ENCODE peak calls at places on chromosomes 5 and 9, in eight cellular contexts. H is germinal center, S is AML-193, E is ELR, X is fibroblast of lung, N is NCI-H446, C is fibroblast of pulmonary artery, K is fibroblast of the conjunctiva. O is an unnamed sample.

GRCh38 chr5:123132330-123132729 is 43.3 kb downstream of the PRDM6 start:
- DNase-seq in K (no peak), X (no peak), C (peak), N (no peak), H (no peak), E (no peak), S (peak), O (no peak)

GRCh38 chr5:178326054-178326715 is 93.6 kb upstream of the PHYKPL start:
- DNase-seq in H (no peak), N (no peak), K (no peak), E (no peak), C (no peak), X (no peak), S (no peak), O (no peak)

GRCh38 chr9:86369810-86370209 is 15.6 kb upstream of the TUT7 start:
- DNase-seq in N (no peak), K (no peak), E (no peak), H (no peak), S (no peak), C (peak), X (peak), O (no peak)

GRCh38 chr5:92518318-92518913 is 1062.6 kb downstream of the NR2F1-AS1 start:
- DNase-seq in X (peak), N (no peak), C (peak), E (peak), K (peak), S (no peak), H (no peak), O (no peak)

GRCh38 chr5:122772446-122772845 is 2.4 kb upstream of the SNX2 start:
- DNase-seq in N (no peak), C (peak), X (peak), K (no peak), H (no peak), S (no peak), E (peak), O (no peak)

GRCh38 chr9:109251080-109251775 is 69.6 kb downstream of the EPB41L4B start:
- DNase-seq in S (no peak), H (no peak), E (peak), K (no peak), N (no peak), C (peak), X (peak), O (no peak)

GRCh38 chr5:121693864-121694263 is 157.8 kb upstream of the FTMT start:
- DNase-seq in H (no peak), X (peak), C (no peak), S (no peak), N (no peak), K (no peak), E (peak), O (no peak)

GRCh38 chr9:100554935-100555401 is 22.9 kb upstream of the CAVIN4 start:
- DNase-seq in S (no peak), X (peak), E (no peak), K (no peak), C (peak), H (no peak), N (no peak), O (no peak)

GRCh38 chr5:115460476-115460875 is 84.1 kb downstream of the FEM1C start:
- DNase-seq in K (no peak), X (peak), S (no peak), C (peak), E (peak), N (no peak), H (no peak), O (no peak)

GRCh38 chr9:87676976-87677775 is 48.7 kb upstream of the CTSL start:
- DNase-seq in E (no peak), S (no peak), X (peak), H (no peak), K (no peak), C (peak), N (no peak), O (no peak)

GRCh38 chr9:124263800-124264426 is 6.2 kb downstream of the NEK6 start:
- DNase-seq in H (no peak), X (no peak), N (no peak), S (no peak), C (no peak), E (no peak), K (no peak), O (no peak)

GRCh38 chr9:38067611-38067891 is 1.5 kb downstream of the SHB start:
- DNase-seq in K (no peak), E (peak), N (no peak), H (no peak), C (no peak), X (no peak), S (no peak), O (no peak)

GRCh38 chr9:121316378-121316777 is 48.4 kb downstream of the GSN start:
- DNase-seq in C (no peak), S (no peak), N (no peak), H (no peak), K (no peak), X (no peak), E (no peak), O (no peak)

GRCh38 chr5:177314376-177315342 is 3.0 kb upstream of the MXD3 start:
- DNase-seq in K (no peak), C (no peak), N (no peak), H (no peak), S (no peak), E (no peak), X (no peak), O (no peak)

GRCh38 chr5:136012041-136012804 is 16.6 kb upstream of the TGFBI start:
- DNase-seq in C (peak), N (no peak), K (no peak), E (peak), H (no peak), S (peak), X (peak), O (no peak)

GRCh38 chr5:173709145-173709544 is 92.7 kb upstream of the BOD1 start:
- DNase-seq in N (no peak), K (no peak), C (no peak), H (no peak), E (no peak), X (no peak), S (no peak), O (no peak)

GRCh38 chr5:141487131-141487530 is 1.8 kb upstream of the PCDHGC5 start:
- DNase-seq in K (no peak), C (no peak), H (no peak), N (no peak), X (no peak), E (no peak), S (no peak), O (no peak)

GRCh38 chr9:116806075-116806474 is 119.0 kb downstream of the TRIM32 start:
- DNase-seq in X (no peak), K (no peak), C (peak), S (no peak), N (no peak), E (peak), H (no peak), O (no peak)

GRCh38 chr9:97507585-97507984 is 6.1 kb downstream of the TMOD1 start:
- DNase-seq in S (no peak), K (no peak), H (no peak), C (no peak), X (no peak), N (no peak), E (no peak), O (no peak)

GRCh38 chr9:93895535-93895934 is 59.6 kb downstream of the BARX1 start:
- DNase-seq in N (no peak), S (no peak), E (no peak), H (no peak), X (no peak), K (no peak), C (no peak), O (no peak)

GRCh38 chr5:107047048-107047447 is 623.7 kb downstream of the EFNA5 start:
- DNase-seq in N (no peak), H (no peak), E (no peak), S (no peak), K (no peak), C (no peak), X (no peak), O (no peak)

GRCh38 chr9:114612272-114612923 is 1.3 kb downstream of the TMEM268 start:
- DNase-seq in H (no peak), C (no peak), E (no peak), S (no peak), X (no peak), N (no peak), K (no peak), O (no peak)

GRCh38 chr5:126998201-126998631 is 32.1 kb downstream of the MARCHF3 start:
- DNase-seq in K (peak), X (peak), E (peak), S (no peak), H (no peak), C (peak), N (peak), O (no peak)

GRCh38 chr9:6184749-6185645 is 30.6 kb upstream of the IL33 start:
- DNase-seq in X (peak), S (no peak), H (no peak), N (no peak), K (peak), C (peak), E (no peak), O (no peak)

GRCh38 chr5:87368601-87369000 is 44.1 kb downstream of the CCNH start:
- DNase-seq in S (no peak), C (no peak), X (no peak), E (no peak), K (no peak), H (no peak), N (no peak), O (no peak)

GRCh38 chr5:82100303-82101077 is 128.7 kb downstream of the ATG10 start:
- DNase-seq in S (peak), K (no peak), H (no peak), E (no peak), C (no peak), X (peak), N (no peak), O (no peak)

GRCh38 chr9:97406620-97407177 is 5.2 kb upstream of the TDRD7 start:
- DNase-seq in X (no peak), E (no peak), K (no peak), S (no peak), N (no peak), C (no peak), H (no peak), O (no peak)

GRCh38 chr9:34809504-34810186 is 99.7 kb upstream of the CCL21 start:
- DNase-seq in S (no peak), X (peak), E (peak), K (no peak), N (no peak), H (no peak), C (peak), O (no peak)

GRCh38 chr9:72769546-72769945 is 183.3 kb downstream of the ALDH1A1 start:
- DNase-seq in N (no peak), S (no peak), H (no peak), E (no peak), C (no peak), X (no peak), K (no peak), O (no peak)

GRCh38 chr9:93958875-93959682 is 3.9 kb upstream of the BARX1 start:
- DNase-seq in X (peak), N (no peak), H (peak), C (peak), S (no peak), E (no peak), K (no peak), O (no peak)

GRCh38 chr5:76709762-76710161 is 6.2 kb upstream of the F2R start:
- DNase-seq in K (no peak), H (no peak), E (peak), N (no peak), X (peak), S (no peak), C (no peak), O (no peak)

GRCh38 chr5:23631283-23632045 is 124.1 kb downstream of the PRDM9 start:
- DNase-seq in S (no peak), C (peak), H (no peak), X (peak), N (no peak), K (peak), E (no peak), O (no peak)

GRCh38 chr5:1380011-1380817 is 35.3 kb upstream of the CLPTM1L start:
- DNase-seq in S (no peak), K (no peak), H (peak), C (peak), X (peak), N (no peak), E (no peak), O (peak)

GRCh38 chr5:135709998-135710670 is 124.3 kb upstream of the SLC25A48 start:
- DNase-seq in N (no peak), E (no peak), H (no peak), S (no peak), C (no peak), X (no peak), K (no peak), O (no peak)

GRCh38 chr5:157533011-157533481 is 42.5 kb downstream of the ADAM19 start:
- DNase-seq in N (no peak), E (no peak), X (peak), C (no peak), S (no peak), K (no peak), H (no peak), O (no peak)

GRCh38 chr5:146024034-146024433 is 81.3 kb downstream of the PLAC8L1 start:
- DNase-seq in E (no peak), S (no peak), H (no peak), N (no peak), C (no peak), X (no peak), K (no peak), O (no peak)

O was measured in activated T-helper 1 cell treated with anti-CD3 and anti-CD28 coated beads, Interleukin-12 subunit alpha, Interleukin-12 subunit beta, Interleukin-2, Interleukin-4 antibody, amounts not matched to agents 30 ng/mL and 10 ng/mL and 1 ng/mL, durations not matched to agents 14 hours and 24 hours and 36 hours.